ENCODE peak calls at places on chromosome 14, in six cellular contexts. One of them, this sample, is unnamed.

GRCh38 chr14:105389976-105390848 is 8.1 kb upstream of the TEX22 start:
- DNase-seq in colonic mucosa: no peak
- DNase-seq in GM10248: no peak
- DNase-seq in T-helper 17 cell: peak; percentile 2
- DNase-seq in effector memory CD4-positive, alpha-beta T cell: no peak
- DNase-seq in pancreas: peak; percentile 59
- DNase-seq in this sample: no peak

GRCh38 chr14:63752449-63753169 is 24.7 kb upstream of the SGPP1 start:
- DNase-seq in GM10248: no peak
- DNase-seq in colonic mucosa: peak; percentile 26
- DNase-seq in T-helper 17 cell: no peak
- DNase-seq in pancreas: no peak
- DNase-seq in effector memory CD4-positive, alpha-beta T cell: no peak
- DNase-seq in this sample: no peak

GRCh38 chr14:80609055-80609454 is 332.5 kb downstream of the CEP128 start:
- DNase-seq in T-helper 17 cell: no peak
- DNase-seq in GM10248: no peak
- DNase-seq in effector memory CD4-positive, alpha-beta T cell: no peak
- DNase-seq in colonic mucosa: no peak
- DNase-seq in pancreas: no peak
- DNase-seq in this sample: no peak

GRCh38 chr14:81137316-81137715 is 83.4 kb downstream of the GTF2A1 start:
- DNase-seq in GM10248: no peak
- DNase-seq in effector memory CD4-positive, alpha-beta T cell: no peak
- DNase-seq in T-helper 17 cell: no peak
- DNase-seq in colonic mucosa: no peak
- DNase-seq in pancreas: no peak
- DNase-seq in this sample: no peak

GRCh38 chr14:64640839-64641238 is 63.4 kb upstream of the PLEKHG3 start:
- DNase-seq in pancreas: no peak
- DNase-seq in effector memory CD4-positive, alpha-beta T cell: no peak
- DNase-seq in colonic mucosa: no peak
- DNase-seq in T-helper 17 cell: no peak
- DNase-seq in GM10248: no peak
- DNase-seq in this sample: no peak

GRCh38 chr14:31926123-31926522 is 151.0 kb upstream of the ARHGAP5 start:
- DNase-seq in T-helper 17 cell: no peak
- DNase-seq in colonic mucosa: no peak
- DNase-seq in pancreas: no peak
- DNase-seq in effector memory CD4-positive, alpha-beta T cell: no peak
- DNase-seq in GM10248: peak; percentile 57
- DNase-seq in this sample: no peak

GRCh38 chr14:23632461-23633159 is 3.6 kb upstream of the DHRS2 start:
- DNase-seq in GM10248: peak; percentile 3
- DNase-seq in T-helper 17 cell: no peak
- DNase-seq in pancreas: no peak
- DNase-seq in colonic mucosa: no peak
- DNase-seq in effector memory CD4-positive, alpha-beta T cell: no peak
- DNase-seq in this sample: no peak

GRCh38 chr14:91154851-91155625 is 41.2 kb downstream of the DGLUCY start:
- DNase-seq in GM10248: no peak
- DNase-seq in pancreas: no peak
- DNase-seq in T-helper 17 cell: no peak
- DNase-seq in colonic mucosa: peak; percentile 96
- DNase-seq in effector memory CD4-positive, alpha-beta T cell: no peak
- DNase-seq in this sample: no peak

GRCh38 chr14:67853748-67854147 is 34.2 kb downstream of the RAD51B start:
- DNase-seq in T-helper 17 cell: no peak
- DNase-seq in colonic mucosa: no peak
- DNase-seq in GM10248: no peak
- DNase-seq in effector memory CD4-positive, alpha-beta T cell: no peak
- DNase-seq in pancreas: no peak
- DNase-seq in this sample: no peak

GRCh38 chr14:30283822-30284446 is 275.0 kb upstream of the G2E3 start:
- DNase-seq in GM10248: peak; percentile 16
- DNase-seq in effector memory CD4-positive, alpha-beta T cell: no peak
- DNase-seq in pancreas: no peak
- DNase-seq in colonic mucosa: peak; percentile 51
- DNase-seq in T-helper 17 cell: no peak
- DNase-seq in this sample: no peak

GRCh38 chr14:75257241-75257640 is 21.4 kb upstream of the FOS start:
- DNase-seq in GM10248: no peak
- DNase-seq in T-helper 17 cell: no peak
- DNase-seq in pancreas: no peak
- DNase-seq in colonic mucosa: no peak
- DNase-seq in effector memory CD4-positive, alpha-beta T cell: no peak
- DNase-seq in this sample: no peak

GRCh38 chr14:42683690-42684089 is 1077.0 kb downstream of the LRFN5 start:
- DNase-seq in colonic mucosa: no peak
- DNase-seq in pancreas: no peak
- DNase-seq in GM10248: no peak
- DNase-seq in effector memory CD4-positive, alpha-beta T cell: no peak
- DNase-seq in T-helper 17 cell: no peak
- DNase-seq in this sample: no peak

GRCh38 chr14:99028521-99028920 is 243.5 kb downstream of the BCL11B start:
- DNase-seq in T-helper 17 cell: no peak
- DNase-seq in pancreas: no peak
- DNase-seq in GM10248: no peak
- DNase-seq in effector memory CD4-positive, alpha-beta T cell: no peak
- DNase-seq in colonic mucosa: no peak
- DNase-seq in this sample: no peak

GRCh38 chr14:99596772-99597171 is 7.2 kb downstream of the CCDC85C start:
- DNase-seq in effector memory CD4-positive, alpha-beta T cell: no peak
- DNase-seq in T-helper 17 cell: no peak
- DNase-seq in GM10248: no peak
- DNase-seq in colonic mucosa: peak; percentile 80
- DNase-seq in pancreas: no peak
- DNase-seq in this sample: no peak

GRCh38 chr14:21112267-21112666 is 11.4 kb downstream of the TMEM253 start:
- DNase-seq in colonic mucosa: no peak
- DNase-seq in T-helper 17 cell: no peak
- DNase-seq in GM10248: no peak
- DNase-seq in pancreas: no peak
- DNase-seq in effector memory CD4-positive, alpha-beta T cell: no peak
- DNase-seq in this sample: no peak

GRCh38 chr14:79947440-79947839 is 263.9 kb downstream of the DIO2 start:
- DNase-seq in effector memory CD4-positive, alpha-beta T cell: no peak
- DNase-seq in pancreas: no peak
- DNase-seq in GM10248: no peak
- DNase-seq in T-helper 17 cell: no peak
- DNase-seq in colonic mucosa: no peak
- DNase-seq in this sample: no peak

GRCh38 chr14:75041613-75042012 is 9.7 kb downstream of the MLH3 start:
- DNase-seq in T-helper 17 cell: no peak
- DNase-seq in GM10248: no peak
- DNase-seq in pancreas: no peak
- DNase-seq in effector memory CD4-positive, alpha-beta T cell: no peak
- DNase-seq in colonic mucosa: peak; percentile 59
- DNase-seq in this sample: no peak

GRCh38 chr14:66610154-66610563 is 102.2 kb downstream of the GPHN start:
- DNase-seq in effector memory CD4-positive, alpha-beta T cell: no peak
- DNase-seq in pancreas: no peak
- DNase-seq in colonic mucosa: no peak
- DNase-seq in GM10248: no peak
- DNase-seq in T-helper 17 cell: no peak
- DNase-seq in this sample: no peak

This sample was measured in T follicular helper cell.